ENCODE peak calls at places on chromosomes 7 and 10, in eight cellular contexts. F is fibroblast of pulmonary artery, O is GM12865, R is lower leg skin, X is dorsolateral prefrontal cortex, P is cardiac muscle cell, W is kidney, K is OCI-LY7. L is an unnamed sample.

GRCh38 chr10:77236700-77237099 is 400.9 kb downstream of the KCNMA1 start:
- DNase-seq in P (no peak), K (no peak), O (no peak), X (no peak), R (no peak), W (no peak), F (peak; percentile 45), L (no peak)

GRCh38 chr7:15291707-15292106 is 270.1 kb downstream of the AGMO start:
- DNase-seq in X (no peak), O (no peak), R (no peak), W (no peak), K (no peak), F (no peak), P (peak; percentile 5), L (no peak)

GRCh38 chr10:86553213-86553612 is 31.6 kb upstream of the WAPL start:
- DNase-seq in F (no peak), W (no peak), X (no peak), R (no peak), O (no peak), P (no peak), K (no peak), L (no peak)

GRCh38 chr10:72218329-72218728 is 2.3 kb upstream of the ASCC1 start:
- DNase-seq in X (no peak), K (peak; percentile 77), F (no peak), W (no peak), O (peak; percentile 49), P (no peak), R (no peak), L (peak; percentile 32)

GRCh38 chr7:129553861-129554530 is 51.7 kb downstream of the SMKR1 start:
- DNase-seq in F (no peak), O (peak; percentile 36), R (no peak), X (peak; percentile 45), W (no peak), K (peak; percentile 20), P (no peak), L (peak; percentile 83)

GRCh38 chr7:159042084-159042483 is 102.6 kb downstream of the VIPR2 start:
- DNase-seq in O (no peak), X (no peak), F (no peak), P (no peak), W (no peak), R (no peak), K (no peak), L (no peak)

GRCh38 chr10:6416892-6417512 is 163.1 kb downstream of the PRKCQ start:
- DNase-seq in K (peak; percentile 69), P (peak; percentile 58), W (no peak), X (no peak), O (peak; percentile 47), F (peak; percentile 72), R (no peak), L (peak; percentile 76)

GRCh38 chr10:47159361-47160228 is 140.4 kb upstream of the GDF10 start:
- DNase-seq in O (no peak), R (no peak), F (no peak), W (no peak), X (no peak), K (no peak), P (no peak), L (no peak)

GRCh38 chr7:151251926-151252835 is 3.7 kb upstream of the SMARCD3 start:
- DNase-seq in R (no peak), F (peak; percentile 75), O (no peak), X (peak; percentile 83), K (no peak), W (peak; percentile 90), P (peak; percentile 88), L (no peak)

GRCh38 chr7:151249732-151250072 is 1.2 kb upstream of the SMARCD3 start:
- DNase-seq in X (no peak), F (peak; percentile 62), W (peak; percentile 82), K (no peak), P (peak; percentile 80), O (no peak), R (peak; percentile 51), L (no peak)

GRCh38 chr7:151252961-151253691 is 4.6 kb upstream of the SMARCD3 start:
- DNase-seq in K (no peak), W (peak; percentile 57), R (no peak), P (no peak), O (no peak), F (no peak), X (no peak), L (no peak)

GRCh38 chr7:151250181-151251095 is 1.9 kb upstream of the SMARCD3 start:
- DNase-seq in F (no peak), K (no peak), O (no peak), P (no peak), X (no peak), W (peak; percentile 39), R (no peak), L (no peak)

DNA sequence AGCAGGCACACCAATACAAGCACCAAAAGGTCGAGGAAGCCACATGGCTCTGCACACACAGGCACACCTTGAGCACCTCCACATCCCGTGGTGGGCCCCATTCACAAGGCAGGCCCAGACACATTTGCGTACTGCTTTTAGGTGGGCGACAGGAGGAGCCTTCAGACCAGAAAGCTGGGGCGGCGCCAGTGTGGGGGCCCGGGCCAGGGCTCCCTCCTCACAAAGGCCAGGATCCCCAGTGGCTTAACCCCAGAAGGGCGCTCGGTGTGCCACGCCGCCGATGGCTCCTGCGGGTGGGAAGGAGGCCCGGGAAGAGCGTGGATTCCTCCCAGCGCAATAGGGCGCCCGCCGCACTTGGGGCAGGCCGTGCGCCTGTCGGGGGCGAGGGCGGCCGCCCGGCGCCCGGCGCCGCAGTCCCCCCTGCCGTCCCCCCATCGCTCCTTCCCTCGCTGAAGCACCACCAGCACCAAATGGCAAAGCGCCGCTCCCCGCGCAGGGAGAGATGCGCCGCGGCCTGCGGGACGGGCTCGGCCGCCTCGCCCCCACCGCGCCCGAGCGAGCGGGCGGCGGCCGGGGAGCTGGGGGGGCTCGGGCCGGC is 2.9 kb upstream of the SMARCD3 start:
- DNase-seq in K (peak; percentile 55), X (no peak), F (peak; percentile 69), R (no peak), W (peak; percentile 88), O (no peak), P (peak; percentile 75), L (peak; percentile 36)
- H3K4me3 ChIP-seq in K (peak overlapping the region; percentile 41), X (peak overlapping the region; percentile 71), F (peak overlapping the region; percentile 67), R (peak overlapping the region; percentile 14), W (no peak overlapping the region), O (no peak overlapping the region), P (peak overlapping the region; percentile 36), L (peak overlapping the region; percentile 36)

GRCh38 chr7:27179030-27179429 is 4.9 kb upstream of the HOXA10 start:
- DNase-seq in K (no peak), P (no peak), O (no peak), W (no peak), R (no peak), F (no peak), X (peak; percentile 5), L (no peak)
- H3K4me3 ChIP-seq in K (no peak overlapping the region), P (no peak overlapping the region), O (no peak overlapping the region), W (peak overlapping the region; percentile 68), R (no peak overlapping the region), F (no peak overlapping the region), X (no peak overlapping the region), L (no peak overlapping the region)

GRCh38 chr7:73827568-73828106 is 3.2 kb upstream of the CLDN4 start:
- DNase-seq in P (peak; percentile 57), W (peak; percentile 94), F (no peak), R (no peak), O (no peak), K (no peak), X (no peak), L (no peak)
- H3K4me3 ChIP-seq in P (no peak overlapping the region), W (no peak overlapping the region), F (no peak overlapping the region), R (no peak overlapping the region), O (no peak overlapping the region), K (no peak overlapping the region), X (no peak overlapping the region), L (no peak overlapping the region)

DNA sequence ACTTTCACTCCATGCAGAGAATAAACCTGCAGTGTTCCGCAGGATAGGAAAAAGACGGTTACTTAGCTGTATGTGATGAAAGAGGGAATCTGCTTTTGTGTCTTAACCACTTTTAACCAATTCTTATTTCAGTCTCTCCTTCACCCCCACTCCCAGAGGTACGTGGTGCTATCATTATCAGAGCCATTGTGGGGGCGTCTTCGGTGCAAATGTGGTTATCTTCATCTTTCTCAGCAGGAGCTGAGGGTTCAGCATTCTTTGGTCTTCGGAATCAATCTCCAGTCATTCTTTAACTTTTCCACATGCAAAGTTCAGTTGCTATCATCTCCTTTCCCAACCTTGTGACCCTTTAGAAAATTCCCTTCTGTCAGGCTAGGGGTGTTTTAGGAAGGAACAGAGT is 219.9 kb upstream of the LYZL1 start:
- DNase-seq in R (no peak), X (no peak), F (no peak), P (no peak), W (no peak), O (no peak), K (no peak), L (no peak)
- H3K4me3 ChIP-seq in R (no peak overlapping the region), X (no peak overlapping the region), F (no peak overlapping the region), P (no peak overlapping the region), W (no peak overlapping the region), O (no peak overlapping the region), K (no peak overlapping the region), L (no peak overlapping the region)

GRCh38 chr7:27169658-27170493 is 4.2 kb downstream of the HOXA10 start:
- DNase-seq in W (peak; percentile 77), O (no peak), X (no peak), R (no peak), P (no peak), K (no peak), F (no peak), L (no peak)
- H3K4me3 ChIP-seq in W (peak overlapping the region; percentile 71), O (no peak overlapping the region), X (no peak overlapping the region), R (peak overlapping the region; percentile 27), P (no peak overlapping the region), K (no peak overlapping the region), F (no peak overlapping the region), L (no peak overlapping the region)

GRCh38 chr10:4017336-4017735 is 232.3 kb upstream of the KLF6 start:
- DNase-seq in K (no peak), R (no peak), O (no peak), W (no peak), X (no peak), P (no peak), F (no peak), L (no peak)
- H3K4me3 ChIP-seq in K (no peak overlapping the region), R (no peak overlapping the region), O (no peak overlapping the region), W (no peak overlapping the region), X (no peak overlapping the region), P (no peak overlapping the region), F (no peak overlapping the region), L (no peak overlapping the region)

GRCh38 chr10:45374451-45375052 is 536 bp downstream of the ALOX5 start:
- DNase-seq in K (peak; percentile 48), W (peak; percentile 78), F (no peak), X (no peak), P (no peak), O (peak; percentile 29), R (no peak), L (no peak)

GRCh38 chr10:45375101-45375500 is 1.1 kb downstream of the ALOX5 start:
- DNase-seq in R (no peak), P (no peak), K (no peak), W (no peak), F (no peak), O (no peak), X (no peak), L (no peak)

GRCh38 chr10:45373003-45373782 is 823 bp upstream of the ALOX5 start:
- DNase-seq in K (peak; percentile 75), W (peak; percentile 80), X (no peak), O (peak; percentile 59), P (peak; percentile 25), F (no peak), R (no peak), L (no peak)

GRCh38 chr10:45372251-45372951 is 1.6 kb upstream of the ALOX5 start:
- DNase-seq in R (no peak), K (peak; percentile 32), F (no peak), W (no peak), P (no peak), X (no peak), O (no peak), L (no peak)

GRCh38 chr10:45373783-45374450 is at the start of gene ALOX5:
- DNase-seq in R (no peak), W (peak; percentile 86), X (no peak), F (no peak), K (peak; percentile 88), P (peak; percentile 76), O (peak; percentile 79), L (no peak)
- H3K4me3 ChIP-seq in R (peak within 1 kb of the TSS; percentile 14), W (peak within 1 kb of the TSS; percentile 44), X (peak within 1 kb of the TSS; percentile 55), F (no peak within 1 kb of the TSS), K (peak within 1 kb of the TSS; percentile 89), P (peak within 1 kb of the TSS; percentile 33), O (peak within 1 kb of the TSS; percentile 87), L (peak within 1 kb of the TSS; percentile 45)